ENCODE peak calls at places on chromosomes 4 and X, in six cellular contexts. M is K562, Q is GM12891, N is HepG2, Y is GM12878, O is H1. I is an unnamed sample.

GRCh38 chr4:5955201-5955821 is 62.4 kb upstream of the CRMP1 start:
- DNase-seq in M (no peak), Q (no peak), N (no peak), Y (no peak), O (no peak), I (no peak)

GRCh38 chrX:49041683-49042529 is 1.3 kb downstream of the TFE3 start:
- DNase-seq in M (no peak), Q (no peak), N (no peak), Y (no peak), O (no peak), I (no peak)

GRCh38 chr4:60579335-60579734 is 620.8 kb upstream of the ADGRL3 start:
- DNase-seq in M (no peak), Q (no peak), N (no peak), Y (no peak), O (no peak), I (no peak)

GRCh38 chrX:49197543-49198087 is 2.4 kb downstream of the SYP start:
- DNase-seq in M (no peak), Q (no peak), N (no peak), Y (no peak), O (no peak), I (no peak)

GRCh38 chr4:10096201-10096975 is 20.2 kb downstream of the WDR1 start:
- DNase-seq in M (peak; percentile 64), Q (peak; percentile 62), N (no peak), Y (peak; percentile 60), O (no peak), I (peak; percentile 45)

GRCh38 chrX:125327891-125328290 is 8.2 kb downstream of the TEX13C start:
- DNase-seq in M (no peak), Q (no peak), N (no peak), Y (no peak), O (no peak), I (no peak)

GRCh38 chr4:8316251-8316771 is 46.8 kb downstream of the HTRA3 start:
- DNase-seq in M (no peak), Q (no peak), N (no peak), Y (no peak), O (no peak), I (no peak)

GRCh38 chrX:107448625-107449468 is 605 bp upstream of the FRMPD3 start:
- DNase-seq in M (no peak), Q (no peak), N (no peak), Y (no peak), O (no peak), I (no peak)

GRCh38 chr4:102639602-102640001 is 121.2 kb downstream of the MANBA start:
- DNase-seq in M (no peak), Q (no peak), N (no peak), Y (no peak), O (no peak), I (no peak)

GRCh38 chrX:78493180-78493579 is 165.8 kb upstream of the CYSLTR1 start:
- DNase-seq in M (no peak), Q (no peak), N (no peak), Y (no peak), O (no peak), I (no peak)

GRCh38 chrX:66638591-66639500 is at the start of gene EDA2R:
- DNase-seq in M (no peak), Q (peak; percentile 17), N (peak; percentile 85), Y (peak; percentile 60), O (peak; percentile 9), I (peak; percentile 23)

GRCh38 chrX:84865113-84865512 is 138.6 kb upstream of the APOOL start:
- DNase-seq in M (no peak), Q (no peak), N (no peak), Y (no peak), O (no peak), I (no peak)

GRCh38 chr4:126582737-126583136 is 1050.0 kb upstream of the INTU start:
- DNase-seq in M (no peak), Q (no peak), N (no peak), Y (no peak), O (no peak), I (no peak)

GRCh38 chrX:39774804-39775112 is 323.0 kb downstream of the BCOR start:
- DNase-seq in M (no peak), Q (no peak), N (no peak), Y (no peak), O (no peak), I (no peak)

GRCh38 chrX:39771089-39771488 is 326.7 kb downstream of the BCOR start:
- DNase-seq in M (no peak), Q (no peak), N (no peak), Y (no peak), O (no peak), I (no peak)

GRCh38 chrX:39772057-39772832 is 325.5 kb downstream of the BCOR start:
- DNase-seq in M (peak; percentile 17), Q (no peak), N (peak; percentile 81), Y (no peak), O (peak; percentile 78), I (no peak)

GRCh38 chrX:39773923-39774803 is 323.6 kb downstream of the BCOR start:
- DNase-seq in M (no peak), Q (no peak), N (no peak), Y (no peak), O (no peak), I (no peak)

DNA sequence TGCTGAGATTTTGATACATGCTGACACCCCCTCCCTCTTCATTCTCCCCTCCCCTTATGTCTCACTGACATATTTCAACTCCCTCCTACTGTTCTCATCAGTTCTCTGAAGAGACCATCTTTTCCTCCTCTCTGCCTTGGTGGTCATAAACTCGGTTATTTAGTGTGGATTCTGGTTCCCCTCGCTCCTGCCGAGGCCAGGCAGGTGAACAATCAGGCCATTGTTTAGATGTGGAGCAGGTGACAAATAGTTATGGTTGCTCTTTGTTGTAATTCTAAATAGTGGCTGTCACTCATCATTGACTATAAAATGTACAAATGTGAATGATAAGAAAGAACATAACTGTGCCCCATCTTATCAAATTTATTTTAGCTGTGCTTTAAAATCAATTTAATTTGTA is 324.6 kb downstream of the BCOR start:
- DNase-seq in M (no peak), Q (no peak), N (no peak), Y (no peak), O (no peak), I (no peak)
- TF ChIP-seq POLR2AphosphoS5 in M (no peak), Q (no peak), N (no peak), Y (no peak), O (no peak), I (no peak)

GRCh38 chrX:150868625-150869024 is 29.8 kb downstream of the CD99L2 start:
- DNase-seq in M (no peak), Q (no peak), N (no peak), Y (no peak), O (no peak), I (no peak)

GRCh38 chrX:150857453-150857852 is 41.0 kb downstream of the CD99L2 start:
- DNase-seq in M (no peak), Q (no peak), N (no peak), Y (no peak), O (no peak), I (no peak)

GRCh38 chrX:150864127-150864526 is 34.3 kb downstream of the CD99L2 start:
- DNase-seq in M (no peak), Q (no peak), N (no peak), Y (no peak), O (no peak), I (no peak)

DNA sequence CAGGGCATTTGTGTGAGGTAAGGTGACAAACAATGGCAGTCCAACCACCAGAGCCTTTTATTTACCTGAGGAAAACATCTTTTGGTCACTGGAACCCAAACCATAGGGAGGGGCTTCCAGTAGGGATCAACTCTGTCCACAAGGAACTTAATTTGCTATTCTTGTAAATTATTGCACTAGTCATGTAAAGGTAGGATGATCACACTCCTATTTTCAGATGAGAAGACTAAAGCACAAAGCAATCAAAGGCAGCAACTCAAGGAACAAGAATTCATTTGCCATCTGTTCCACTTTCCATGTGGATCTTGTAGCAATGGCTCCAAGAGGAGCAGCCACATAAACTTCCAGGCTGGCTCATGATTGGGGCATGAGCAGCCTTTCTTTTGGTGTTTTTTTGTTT is 35.3 kb downstream of the CD99L2 start:
- DNase-seq in M (no peak), Q (no peak), N (no peak), Y (no peak), O (no peak), I (no peak)
- TF ChIP-seq POLR2A in M (no peak), Q (no peak), N (no peak), Y (no peak), O (no peak), I (no peak)

GRCh38 chrX:134600714-134601113 is 57.6 kb downstream of the PLAC1 start:
- DNase-seq in M (no peak), Q (no peak), N (no peak), Y (no peak), O (no peak), I (no peak)

GRCh38 chrX:134601240-134601639 is 57.0 kb downstream of the PLAC1 start:
- DNase-seq in M (no peak), Q (no peak), N (no peak), Y (no peak), O (no peak), I (no peak)

GRCh38 chrX:134604701-134605271 is 53.5 kb downstream of the PLAC1 start:
- DNase-seq in M (no peak), Q (no peak), N (no peak), Y (no peak), O (no peak), I (no peak)

GRCh38 chrX:134602410-134602809 is 55.9 kb downstream of the PLAC1 start:
- DNase-seq in M (no peak), Q (no peak), N (no peak), Y (no peak), O (no peak), I (no peak)

DNA sequence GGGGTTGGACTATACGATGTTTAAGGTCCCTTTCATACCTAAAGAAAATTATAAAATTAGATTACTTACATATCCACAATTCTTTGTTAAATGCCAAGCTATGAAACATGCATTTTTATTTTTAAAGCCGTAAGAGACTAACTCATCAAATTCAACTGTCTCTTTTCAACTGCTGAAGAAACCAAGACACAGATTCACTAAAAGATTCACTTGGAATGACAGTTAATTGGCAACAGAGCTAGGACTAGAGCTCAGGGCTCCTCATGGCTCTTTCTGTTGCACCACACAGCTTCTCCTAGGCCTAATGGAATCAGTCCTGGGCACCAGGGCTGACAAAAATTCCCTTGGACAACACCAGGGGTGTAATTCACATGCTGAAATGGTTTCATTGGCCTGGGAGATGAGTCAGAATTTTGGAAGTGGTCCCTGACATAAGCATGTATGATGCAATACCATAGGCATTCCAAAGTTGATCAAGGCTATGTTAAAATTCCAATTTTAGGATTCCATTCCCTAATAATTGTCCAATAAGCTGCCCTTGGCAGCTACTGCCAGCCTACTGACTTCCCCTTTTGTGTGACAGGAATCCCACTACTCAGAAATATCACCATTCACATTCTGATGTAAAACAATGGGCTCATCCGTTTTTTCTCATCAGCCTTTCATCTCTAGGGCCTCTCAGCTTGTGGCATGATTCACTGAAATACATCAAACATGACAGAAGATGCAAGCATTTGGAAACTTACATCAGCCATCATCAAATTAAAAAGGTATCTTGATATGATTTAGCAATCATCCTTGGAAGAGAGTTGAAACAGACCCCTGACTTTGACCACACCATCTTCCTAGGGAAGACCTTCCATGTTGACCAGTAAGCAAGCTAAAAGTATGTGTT is 54.2 kb downstream of the PLAC1 start:
- DNase-seq in M (no peak), Q (no peak), N (no peak), Y (no peak), O (no peak), I (no peak)
- TF ChIP-seq TAF1 in M (no peak), Q (no peak), N (no peak), Y (no peak), O (no peak), I (no peak)

DNA sequence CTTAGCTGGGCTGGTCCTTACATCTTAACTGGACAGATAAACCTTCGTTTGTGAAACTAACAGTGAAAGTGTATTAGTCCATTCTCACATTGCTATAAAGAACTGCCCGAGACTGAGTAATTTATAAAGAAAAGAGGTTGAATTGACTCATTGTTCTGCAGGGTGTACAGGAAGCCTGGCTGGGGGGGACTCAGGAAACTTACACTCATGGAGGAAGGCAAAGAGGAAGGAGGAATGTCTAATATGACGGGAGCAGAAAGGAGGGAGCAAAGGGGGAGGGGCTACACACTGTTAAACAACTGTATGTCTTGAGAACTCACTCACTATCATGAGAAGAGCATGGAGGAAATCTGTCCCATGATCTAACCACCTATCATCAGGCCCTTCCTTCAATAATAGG is 1566.5 kb upstream of the PCDH7 start:
- DNase-seq in M (no peak), Q (no peak), N (no peak), Y (no peak), O (no peak), I (no peak)
- TF ChIP-seq POLR2AphosphoS5 in M (no peak), Q (no peak), N (no peak), Y (no peak), O (no peak), I (no peak)

I was measured in GM12892.